ENCODE peak calls at places on chromosomes 2 and 18, in five cellular contexts. D is gastrocnemius medialis, A is breast epithelium, T is AG04450, C is GM23248. O is an unnamed sample.

GRCh38 chr2:237434916-237435315 is 21.0 kb upstream of the COL6A3 start:
- DNase-seq in D (no peak), A (no peak), T (no peak), C (peak; percentile 90), O (no peak)

GRCh38 chr2:17877811-17878221 is 651 bp upstream of the KCNS3 start:
- DNase-seq in D (no peak), A (no peak), T (no peak), C (peak; percentile 45), O (no peak)

GRCh38 chr2:229243880-229244560 is 27.1 kb downstream of the PID1 start:
- DNase-seq in D (no peak), A (no peak), T (no peak), C (no peak), O (no peak)

GRCh38 chr2:207256026-207256425 is 90.3 kb upstream of the KLF7 start:
- DNase-seq in D (no peak), A (no peak), T (no peak), C (no peak), O (no peak)

GRCh38 chr2:47008381-47009280 is 93.0 kb upstream of the MCFD2 start:
- DNase-seq in D (no peak), A (no peak), T (peak; percentile 13), C (peak; percentile 42), O (peak; percentile 92)

GRCh38 chr2:240566203-240567136 is 1.8 kb upstream of the RNPEPL1 start:
- DNase-seq in D (peak; percentile 87), A (peak; percentile 91), T (no peak), C (peak; percentile 94), O (peak; percentile 92)

GRCh38 chr2:1743396-1744150 is 742 bp downstream of the PXDN start:
- DNase-seq in D (no peak), A (no peak), T (no peak), C (peak; percentile 82), O (no peak)

GRCh38 chr2:72579595-72580180 is 246.1 kb downstream of the EXOC6B start:
- DNase-seq in D (no peak), A (no peak), T (peak; percentile 11), C (peak; percentile 71), O (no peak)

GRCh38 chr2:157692768-157693167 is 64.1 kb upstream of the ACVR1C start:
- DNase-seq in D (peak; percentile 57), A (peak; percentile 23), T (peak; percentile 63), C (peak; percentile 94), O (no peak)

GRCh38 chr2:160269365-160269764 is 69.3 kb upstream of the ITGB6 start:
- DNase-seq in D (no peak), A (no peak), T (no peak), C (peak; percentile 53), O (no peak)

GRCh38 chr2:176931588-176932563 is 280.7 kb upstream of the HNRNPA3 start:
- DNase-seq in D (no peak), A (no peak), T (no peak), C (peak; percentile 30), O (no peak)

GRCh38 chr2:63049291-63050185 is 1.1 kb upstream of the OTX1 start:
- DNase-seq in D (no peak), A (no peak), T (no peak), C (peak; percentile 32), O (no peak)

GRCh38 chr2:9415770-9416169 is 7.6 kb downstream of the ITGB1BP1 start:
- DNase-seq in D (no peak), A (no peak), T (no peak), C (peak; percentile 58), O (peak; percentile 64)

GRCh38 chr18:51163543-51163942 is 33.9 kb downstream of the MEX3C start:
- DNase-seq in D (no peak), A (no peak), T (no peak), C (no peak), O (no peak)

GRCh38 chr2:6510547-6510946 is 355.2 kb downstream of the CMPK2 start:
- DNase-seq in D (no peak), A (no peak), T (no peak), C (no peak), O (no peak)

GRCh38 chr2:168574856-168575630 is 119.0 kb downstream of the CERS6 start:
- DNase-seq in D (no peak), A (no peak), T (no peak), C (no peak), O (no peak)

GRCh38 chr2:220601674-220602073 is 970.4 kb downstream of the EPHA4 start:
- DNase-seq in D (no peak), A (no peak), T (no peak), C (no peak), O (no peak)

GRCh38 chr18:50401888-50402287 is 27.0 kb downstream of the SKA1 start:
- DNase-seq in D (no peak), A (no peak), T (no peak), C (peak; percentile 43), O (peak; percentile 93)

GRCh38 chr2:146415291-146415690 is 1429.5 kb upstream of the ACVR2A start:
- DNase-seq in D (no peak), A (no peak), T (no peak), C (no peak), O (no peak)

GRCh38 chr2:213147550-213147949 is 3.9 kb downstream of the IKZF2 start:
- DNase-seq in D (no peak), A (no peak), T (no peak), C (no peak), O (no peak)

GRCh38 chr2:122261923-122262322 is 506.5 kb downstream of the TSN start:
- DNase-seq in D (no peak), A (no peak), T (no peak), C (no peak), O (no peak)

GRCh38 chr2:37886745-37887144 is 38.3 kb upstream of the RMDN2 start:
- DNase-seq in D (no peak), A (no peak), T (no peak), C (peak; percentile 85), O (no peak)

GRCh38 chr2:200860092-200860795 is 4.2 kb downstream of the CLK1 start:
- DNase-seq in D (no peak), A (no peak), T (no peak), C (peak; percentile 86), O (peak; percentile 71)

GRCh38 chr2:35347561-35347960 is 1008.0 kb upstream of the CRIM1 start:
- DNase-seq in D (no peak), A (no peak), T (no peak), C (no peak), O (no peak)

GRCh38 chr2:937530-937929 is 13.1 kb upstream of the SNTG2 start:
- DNase-seq in D (no peak), A (no peak), T (no peak), C (no peak), O (no peak)

GRCh38 chr18:31977270-31977872 is 34.4 kb upstream of the TRAPPC8 start:
- DNase-seq in D (no peak), A (no peak), T (peak; percentile 27), C (peak; percentile 55), O (peak; percentile 46)

GRCh38 chr18:55731594-55732042 is 143.6 kb upstream of the TCF4 start:
- DNase-seq in D (no peak), A (no peak), T (no peak), C (peak; percentile 18), O (no peak)

GRCh38 chr2:67877281-67877680 is 185.5 kb downstream of the C1D start:
- DNase-seq in D (no peak), A (no peak), T (no peak), C (no peak), O (no peak)

GRCh38 chr2:44120428-44120827 is 48.2 kb upstream of the PPM1B start:
- DNase-seq in D (no peak), A (no peak), T (peak; percentile 71), C (peak; percentile 95), O (no peak)

GRCh38 chr18:5237083-5237722 is 40.1 kb upstream of the AKAIN1 start:
- DNase-seq in D (peak; percentile 13), A (no peak), T (no peak), C (peak; percentile 34), O (no peak)
- H3K27ac ChIP-seq in D (peak overlapping the region; percentile 97), A (peak overlapping the region; percentile 97), T (peak overlapping the region; percentile 100), C (peak overlapping the region; percentile 98), O (peak overlapping the region; percentile 100)

DNA sequence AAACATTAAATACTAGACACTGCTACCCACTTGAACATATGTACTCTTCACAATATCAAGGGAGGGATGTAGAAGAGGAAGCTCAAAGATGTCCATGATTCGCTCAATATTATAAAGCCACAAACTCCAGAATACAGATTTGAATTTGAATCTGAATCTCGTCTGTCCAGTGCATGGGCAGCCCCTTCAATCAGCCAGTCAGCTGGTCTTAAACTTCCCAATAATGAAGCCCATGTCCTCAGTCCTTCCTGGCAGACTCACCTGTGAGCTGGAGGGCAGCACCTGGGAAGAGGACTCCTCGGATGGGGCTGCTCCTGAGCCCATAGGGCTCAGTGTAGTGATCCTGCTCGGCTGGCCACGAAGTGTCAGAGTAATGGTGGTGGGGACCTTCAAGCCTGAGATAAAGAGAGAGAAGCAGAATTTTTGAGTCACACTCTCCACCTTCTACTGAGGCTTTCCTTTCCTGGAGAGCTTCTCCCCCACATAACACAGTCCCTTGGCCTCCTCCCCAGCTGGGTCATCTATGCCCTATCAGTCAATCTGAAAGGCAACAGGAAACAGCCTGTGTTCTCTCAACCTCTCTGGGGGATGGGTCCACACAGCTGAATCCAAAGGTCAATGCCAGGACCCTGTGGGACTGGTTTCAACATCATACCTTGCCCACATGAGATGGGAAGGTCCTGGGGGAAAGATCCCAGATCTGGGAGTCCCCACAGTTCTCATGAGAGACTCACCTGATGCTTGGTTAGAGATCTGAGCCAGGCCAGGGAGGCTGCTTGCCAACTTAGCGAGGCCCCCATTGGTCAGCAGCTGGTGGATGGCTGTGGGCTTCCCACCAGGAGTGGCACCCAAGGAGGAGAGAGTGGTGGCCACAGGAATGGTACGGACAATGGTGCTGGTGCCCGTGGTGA is 36.5 kb downstream of the KANSL3 start:
- DNase-seq in D (no peak), A (no peak), T (no peak), C (no peak), O (no peak)
- H3K27ac ChIP-seq in D (peak overlapping the region; percentile 93), A (no peak overlapping the region), T (no peak overlapping the region), C (no peak overlapping the region), O (no peak overlapping the region)

DNA sequence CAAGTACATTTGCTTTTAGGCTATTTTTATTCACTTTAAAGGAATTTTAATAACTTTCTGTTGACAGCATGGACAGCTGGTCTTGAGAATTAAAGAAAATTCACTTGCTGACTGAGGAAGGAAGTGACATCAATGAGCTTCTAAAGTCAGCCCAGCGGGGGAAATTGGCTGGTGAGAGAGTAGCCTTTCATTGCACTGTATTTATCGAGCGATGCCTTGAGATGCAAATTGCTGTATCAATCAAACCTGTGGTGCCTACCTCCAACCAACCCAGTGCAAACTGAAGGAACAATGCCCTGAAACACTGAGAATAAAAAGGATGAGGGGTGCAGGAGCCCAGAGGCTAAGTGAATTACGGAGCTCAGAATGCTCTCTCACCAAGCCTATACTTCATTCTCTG is 91.4 kb upstream of the AQP4 start:
- DNase-seq in D (no peak), A (no peak), T (no peak), C (no peak), O (no peak)
- H3K27ac ChIP-seq in D (no peak overlapping the region), A (no peak overlapping the region), T (no peak overlapping the region), C (no peak overlapping the region), O (no peak overlapping the region)

DNA sequence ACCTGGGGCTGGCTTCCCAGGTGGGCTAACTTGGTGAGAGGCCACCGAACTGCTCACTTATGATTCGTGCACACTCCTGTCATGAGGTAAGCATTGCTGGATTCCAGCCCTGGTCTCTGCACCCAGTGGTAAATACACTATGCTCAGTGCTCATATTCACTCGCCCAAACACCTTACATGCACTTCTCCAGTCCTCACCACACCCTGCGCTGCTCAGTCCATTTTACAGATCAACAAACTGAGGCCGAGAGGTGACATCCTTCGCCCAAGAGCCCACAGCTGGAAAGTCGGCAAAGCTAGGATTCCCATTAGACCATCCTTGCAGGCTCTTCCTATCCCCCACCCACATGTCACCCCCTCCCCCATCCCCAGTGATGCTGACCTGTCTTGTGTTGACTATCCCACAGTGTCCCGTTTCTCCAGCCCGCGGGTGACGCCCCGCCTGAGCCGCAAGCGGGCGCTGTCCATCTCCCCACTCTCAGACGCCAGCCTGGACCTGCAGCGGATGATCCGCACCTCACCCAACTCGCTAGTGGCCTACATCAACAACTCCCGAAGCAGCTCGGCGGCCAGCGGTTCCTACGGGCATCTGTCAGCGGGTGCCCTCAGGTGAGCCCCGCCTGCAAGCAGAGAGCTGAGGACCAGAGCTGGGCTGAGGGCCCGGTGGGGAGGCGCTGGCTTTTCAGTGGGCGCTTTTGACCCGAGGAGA is 232.8 kb downstream of the GLI2 start:
- DNase-seq in D (no peak), A (no peak), T (no peak), C (no peak), O (no peak)
- H3K27ac ChIP-seq in D (no peak overlapping the region), A (no peak overlapping the region), T (no peak overlapping the region), C (no peak overlapping the region), O (no peak overlapping the region)